ENCODE peak calls at places on chromosomes 12 and 14, in four cellular contexts. R, H, W and N are unnamed samples.

GRCh38 chr12:85275359-85275758 is 4.7 kb upstream of the ALX1 start:
- DNase-seq in R (no peak), H (peak; percentile 5), W (peak; percentile 31), N (peak; percentile 18)

GRCh38 chr12:16165506-16165905 is 112.0 kb downstream of the SLC15A5 start:
- DNase-seq in R (peak; percentile 67), H (peak; percentile 54), W (peak; percentile 33), N (peak; percentile 83)

GRCh38 chr14:77950371-77950770 is 150.5 kb downstream of the ADCK1 start:
- DNase-seq in R (no peak), H (no peak), W (no peak), N (no peak)

GRCh38 chr14:83660597-83660996 is 1869.3 kb upstream of the FLRT2 start:
- DNase-seq in R (no peak), H (no peak), W (no peak), N (no peak)

GRCh38 chr12:131736807-131737484 is 26.1 kb downstream of the SFSWAP start:
- DNase-seq in R (no peak), H (no peak), W (peak; percentile 29), N (peak; percentile 40)

GRCh38 chr14:104316121-104316722 is 177.8 kb downstream of the KIF26A start:
- DNase-seq in R (no peak), H (no peak), W (no peak), N (no peak)

GRCh38 chr14:102776761-102777710 is at the start of gene TRAF3:
- DNase-seq in R (peak; percentile 83), H (no peak), W (peak; percentile 53), N (peak; percentile 65)

GRCh38 chr12:128595609-128596008 is 228.1 kb downstream of the SLC15A4 start:
- DNase-seq in R (no peak), H (no peak), W (no peak), N (no peak)

GRCh38 chr12:67354966-67355365 is 85.8 kb downstream of the CAND1 start:
- DNase-seq in R (peak; percentile 5), H (no peak), W (no peak), N (peak; percentile 22)

GRCh38 chr14:51056431-51056830 is 38.5 kb downstream of the TRIM9 start:
- DNase-seq in R (no peak), H (no peak), W (no peak), N (no peak)

GRCh38 chr14:76514599-76514998 is 138.7 kb downstream of the ESRRB start:
- DNase-seq in R (no peak), H (no peak), W (peak; percentile 16), N (no peak)

GRCh38 chr12:56634242-56634836 is 4.2 kb upstream of the BAZ2A start:
- DNase-seq in R (peak; percentile 77), H (no peak), W (peak; percentile 23), N (peak; percentile 95)

GRCh38 chr12:13864081-13864673 is 117.2 kb downstream of the GRIN2B start:
- DNase-seq in R (peak; percentile 81), H (peak; percentile 57), W (peak; percentile 57), N (peak; percentile 91)

GRCh38 chr14:56378474-56378873 is 201.1 kb upstream of the TMEM260 start:
- DNase-seq in R (no peak), H (no peak), W (peak; percentile 90), N (no peak)
- H3K4me3 ChIP-seq in R (no peak overlapping the region), H (no peak overlapping the region), W (no peak overlapping the region), N (no peak overlapping the region)

GRCh38 chr12:102478416-102479098 is 1.8 kb downstream of the IGF1 start:
- DNase-seq in R (peak; percentile 64), H (peak; percentile 20), W (no peak), N (peak; percentile 62)
- H3K4me3 ChIP-seq in R (no peak overlapping the region), H (no peak overlapping the region), W (no peak overlapping the region), N (no peak overlapping the region)

GRCh38 chr12:121570467-121571283 is 10.1 kb downstream of the KDM2B start:
- DNase-seq in R (no peak), H (no peak), W (no peak), N (no peak)

GRCh38 chr12:121573949-121574520 is 6.8 kb downstream of the KDM2B start:
- DNase-seq in R (no peak), H (no peak), W (no peak), N (no peak)

GRCh38 chr12:121568503-121568902 is 12.3 kb downstream of the KDM2B start:
- DNase-seq in R (no peak), H (no peak), W (no peak), N (no peak)

GRCh38 chr12:121575051-121575450 is 5.8 kb downstream of the KDM2B start:
- DNase-seq in R (no peak), H (no peak), W (no peak), N (no peak)

GRCh38 chr12:121568971-121569808 is 11.6 kb downstream of the KDM2B start:
- DNase-seq in R (no peak), H (no peak), W (no peak), N (no peak)
- H3K4me3 ChIP-seq in R (no peak overlapping the region), H (no peak overlapping the region), W (no peak overlapping the region), N (no peak overlapping the region)

GRCh38 chr12:70719672-70720420 is 82.6 kb upstream of the PTPRB start:
- DNase-seq in R (peak; percentile 80), H (peak; percentile 70), W (peak; percentile 83), N (peak; percentile 75)
- H3K4me3 ChIP-seq in R (peak overlapping the region; percentile 21), H (no peak overlapping the region), W (peak overlapping the region; percentile 22), N (peak overlapping the region; percentile 29)

GRCh38 chr12:109885616-109886015 is 5.3 kb upstream of the GLTP start:
- DNase-seq in R (no peak), H (no peak), W (no peak), N (no peak)

GRCh38 chr12:109892748-109893147 is 7.3 kb upstream of the TCHP start:
- DNase-seq in R (no peak), H (no peak), W (no peak), N (no peak)

GRCh38 chr12:109892165-109892715 is 7.8 kb upstream of the TCHP start:
- DNase-seq in R (no peak), H (no peak), W (no peak), N (no peak)

GRCh38 chr12:109890620-109891019 is 9.5 kb upstream of the TCHP start:
- DNase-seq in R (no peak), H (no peak), W (no peak), N (no peak)

GRCh38 chr12:109888179-109889020 is 8.1 kb upstream of the GLTP start:
- DNase-seq in R (no peak), H (no peak), W (peak; percentile 74), N (no peak)
- H3K4me3 ChIP-seq in R (no peak overlapping the region), H (no peak overlapping the region), W (no peak overlapping the region), N (no peak overlapping the region)

DNA sequence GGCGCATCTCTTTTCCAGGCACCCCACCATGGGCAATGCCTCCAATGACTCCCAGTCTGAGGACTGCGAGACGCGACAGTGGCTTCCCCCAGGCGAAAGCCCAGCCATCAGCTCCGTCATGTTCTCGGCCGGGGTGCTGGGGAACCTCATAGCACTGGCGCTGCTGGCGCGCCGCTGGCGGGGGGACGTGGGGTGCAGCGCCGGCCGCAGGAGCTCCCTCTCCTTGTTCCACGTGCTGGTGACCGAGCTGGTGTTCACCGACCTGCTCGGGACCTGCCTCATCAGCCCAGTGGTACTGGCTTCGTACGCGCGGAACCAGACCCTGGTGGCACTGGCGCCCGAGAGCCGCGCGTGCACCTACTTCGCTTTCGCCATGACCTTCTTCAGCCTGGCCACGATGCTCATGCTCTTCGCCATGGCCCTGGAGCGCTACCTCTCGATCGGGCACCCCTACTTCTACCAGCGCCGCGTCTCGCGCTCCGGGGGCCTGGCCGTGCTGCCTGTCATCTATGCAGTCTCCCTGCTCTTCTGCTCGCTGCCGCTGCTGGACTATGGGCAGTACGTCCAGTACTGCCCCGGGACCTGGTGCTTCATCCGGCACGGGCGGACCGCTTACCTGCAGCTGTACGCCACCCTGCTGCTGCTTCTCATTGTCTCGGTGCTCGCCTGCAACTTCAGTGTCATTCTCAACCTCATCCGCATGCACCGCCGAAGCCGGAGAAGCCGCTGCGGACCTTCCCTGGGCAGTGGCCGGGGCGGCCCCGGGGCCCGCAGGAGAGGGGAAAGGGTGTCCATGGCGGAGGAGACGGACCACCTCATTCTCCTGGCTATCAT is 626 bp downstream of the PTGER2 start:
- DNase-seq in R (peak; percentile 36), H (no peak), W (peak; percentile 6), N (peak; percentile 56)
- H3K4me3 ChIP-seq in R (peak overlapping the region; percentile 52), H (peak overlapping the region; percentile 33), W (peak overlapping the region; percentile 30), N (peak overlapping the region; percentile 71)

GRCh38 chr14:74835607-74836250 is 40.2 kb downstream of the PROX2 start:
- DNase-seq in R (no peak), H (no peak), W (no peak), N (no peak)
- H3K4me3 ChIP-seq in R (no peak overlapping the region), H (no peak overlapping the region), W (no peak overlapping the region), N (no peak overlapping the region)

GRCh38 chr14:90858511-90858910 is 42.3 kb upstream of the TTC7B start:
- DNase-seq in R (no peak), H (no peak), W (no peak), N (no peak)
- H3K4me3 ChIP-seq in R (no peak overlapping the region), H (no peak overlapping the region), W (no peak overlapping the region), N (no peak overlapping the region)

GRCh38 chr12:42976620-42977019 is 387.1 kb upstream of the PRICKLE1 start:
- DNase-seq in R (no peak), H (no peak), W (no peak), N (no peak)
- H3K4me3 ChIP-seq in R (no peak overlapping the region), H (no peak overlapping the region), W (no peak overlapping the region), N (no peak overlapping the region)

DNA sequence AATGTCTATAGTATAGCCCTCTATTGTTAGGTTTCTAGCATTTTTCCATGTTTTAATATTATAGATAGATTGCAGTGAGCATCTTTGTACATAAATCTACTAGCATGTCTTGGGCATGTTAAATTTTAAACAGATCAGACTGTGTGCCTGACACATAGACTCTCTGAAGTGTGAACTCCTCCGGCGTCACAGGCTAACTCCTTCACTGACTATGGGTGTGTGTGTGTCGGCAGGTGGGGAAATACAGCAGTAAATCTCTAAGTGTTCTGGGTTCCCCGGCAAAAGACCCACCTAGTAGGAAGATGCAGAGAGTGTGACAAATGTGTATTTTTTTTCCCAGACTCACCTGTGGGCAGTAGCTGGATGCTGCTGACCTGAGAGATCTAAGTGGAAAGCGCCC is 2.3 kb downstream of the VWF start:
- DNase-seq in R (no peak), H (no peak), W (no peak), N (no peak)
- H3K4me3 ChIP-seq in R (no peak overlapping the region), H (no peak overlapping the region), W (peak overlapping the region; percentile 79), N (no peak overlapping the region)